ENCODE peak calls at places on chromosomes 16 and 17, in six cellular contexts. B is NCI-H510A treated with DMSO at 0.1 percent for 48 hours, P is NCI-H226, M is HCT116, Z is HFF-Myc, X is cerebellum. O is an unnamed sample.

GRCh38 chr17:57724038-57724728 is 20.9 kb downstream of the CCDC182 start:
- DNase-seq in B (no peak), P (no peak), M (no peak), Z (no peak), X (no peak), O (peak; percentile 83)

GRCh38 chr17:69654981-69655581 is 240.6 kb downstream of the MAP2K6 start:
- DNase-seq in B (no peak), P (peak; percentile 36), M (no peak), Z (peak; percentile 87), X (no peak), O (peak; percentile 94)

GRCh38 chr17:61155590-61156181 is 244.0 kb upstream of the TBX2 start:
- DNase-seq in B (peak; percentile 43), P (no peak), M (no peak), Z (no peak), X (no peak), O (no peak)

GRCh38 chr17:31197991-31198390 is 99.0 kb downstream of the OMG start:
- DNase-seq in B (no peak), P (no peak), M (no peak), Z (no peak), X (no peak), O (no peak)

GRCh38 chr17:64564098-64564497 is 57.3 kb downstream of the CEP95 start:
- DNase-seq in B (no peak), P (no peak), M (no peak), Z (no peak), X (no peak), O (no peak)

GRCh38 chr16:85028638-85029412 is 1.2 kb downstream of the KIAA0513 start:
- DNase-seq in B (no peak), P (peak; percentile 33), M (no peak), Z (no peak), X (peak; percentile 76), O (peak; percentile 76)

GRCh38 chr16:27025581-27025980 is 41.1 kb upstream of the C16orf82 start:
- DNase-seq in B (no peak), P (no peak), M (peak; percentile 6), Z (no peak), X (no peak), O (no peak)

GRCh38 chr16:89720520-89720858 is 209 bp downstream of the VPS9D1 start:
- DNase-seq in B (no peak), P (no peak), M (no peak), Z (no peak), X (peak; percentile 68), O (no peak)

GRCh38 chr16:78310990-78311561 is 211.6 kb downstream of the WWOX start:
- DNase-seq in B (no peak), P (no peak), M (no peak), Z (no peak), X (no peak), O (no peak)

GRCh38 chr16:14308357-14308723 is 237.2 kb downstream of the MRTFB start:
- DNase-seq in B (no peak), P (no peak), M (no peak), Z (no peak), X (no peak), O (no peak)

GRCh38 chr17:57288034-57288752 is 31.9 kb downstream of the MSI2 start:
- DNase-seq in B (no peak), P (no peak), M (no peak), Z (no peak), X (no peak), O (peak; percentile 78)

GRCh38 chr16:89723279-89724250 is 2.2 kb downstream of the ZNF276 start:
- DNase-seq in B (no peak), P (no peak), M (no peak), Z (no peak), X (peak; percentile 23), O (no peak)

GRCh38 chr16:11914759-11915643 is 755 bp downstream of the GSPT1 start:
- DNase-seq in B (no peak), P (peak; percentile 30), M (no peak), Z (no peak), X (peak; percentile 21), O (peak; percentile 50)

GRCh38 chr16:18983565-18984424 is at the start of gene TMC7:
- DNase-seq in B (peak; percentile 96), P (peak; percentile 77), M (peak; percentile 80), Z (peak; percentile 56), X (peak; percentile 86), O (peak; percentile 94)

GRCh38 chr16:84976644-84977400 is 34.5 kb downstream of the ZDHHC7 start:
- DNase-seq in B (no peak), P (no peak), M (no peak), Z (no peak), X (no peak), O (no peak)

GRCh38 chr17:80158846-80159245 is 11.0 kb upstream of the CARD14 start:
- DNase-seq in B (no peak), P (no peak), M (no peak), Z (no peak), X (no peak), O (no peak)

GRCh38 chr17:81534157-81535006 is 6.2 kb downstream of the FSCN2 start:
- DNase-seq in B (peak; percentile 45), P (no peak), M (no peak), Z (no peak), X (no peak), O (peak; percentile 81)

GRCh38 chr17:53032861-53033271 is 789.9 kb upstream of the KIF2B start:
- DNase-seq in B (peak; percentile 93), P (no peak), M (peak; percentile 4), Z (no peak), X (no peak), O (no peak)

GRCh38 chr16:70391881-70392481 is 45.3 kb downstream of the DDX19A start:
- DNase-seq in B (no peak), P (no peak), M (no peak), Z (peak; percentile 70), X (peak; percentile 79), O (peak; percentile 83)

GRCh38 chr17:33142703-33143299 is 150.3 kb downstream of the ASIC2 start:
- DNase-seq in B (no peak), P (peak; percentile 20), M (no peak), Z (peak; percentile 9), X (no peak), O (peak; percentile 49)

GRCh38 chr17:63838586-63839184 is 3.8 kb downstream of the SMARCD2 start:
- DNase-seq in B (peak; percentile 50), P (peak; percentile 26), M (no peak), Z (no peak), X (peak; percentile 88), O (no peak)

GRCh38 chr16:78775161-78775561 is 675.7 kb downstream of the WWOX start:
- DNase-seq in B (no peak), P (no peak), M (no peak), Z (no peak), X (no peak), O (no peak)

GRCh38 chr16:491225-491919 is 36.1 kb upstream of the CAPN15 start:
- DNase-seq in B (peak; percentile 60), P (no peak), M (no peak), Z (no peak), X (no peak), O (no peak)

GRCh38 chr17:37781451-37781850 is 36.6 kb upstream of the HNF1B start:
- DNase-seq in B (no peak), P (no peak), M (no peak), Z (no peak), X (no peak), O (no peak)

GRCh38 chr17:21177854-21178600 is 35.9 kb downstream of the TMEM11 start:
- DNase-seq in B (no peak), P (no peak), M (no peak), Z (no peak), X (no peak), O (no peak)

GRCh38 chr16:642189-643049 is 791 bp downstream of the MCRIP2 start:
- DNase-seq in B (no peak), P (peak; percentile 7), M (no peak), Z (no peak), X (peak; percentile 59), O (peak; percentile 17)

GRCh38 chr17:30225919-30226553 is 9.5 kb downstream of the SLC6A4 start:
- DNase-seq in B (no peak), P (no peak), M (no peak), Z (no peak), X (no peak), O (no peak)

O was measured in myocyte.